ENCODE peak calls at places on chromosomes 5 and 9, in eight cellular contexts. M is COLO829; H is fibroblast of lung; Y is ACHN; V is effector memory CD8-positive, alpha-beta T cell; K is putamen; X is chondrocyte; E is AG04450. I is an unnamed sample.

GRCh38 chr9:13719410-13719809 is 439.9 kb upstream of the MPDZ start:
- DNase-seq in M (no peak), H (peak), Y (peak), V (no peak), K (no peak), X (no peak), E (no peak), I (no peak)

GRCh38 chr9:4774209-4774608 is 18.5 kb upstream of the RCL1 start:
- DNase-seq in M (no peak), H (no peak), Y (no peak), V (no peak), K (no peak), X (no peak), E (no peak), I (no peak)

GRCh38 chr9:98368366-98369065 is 113.1 kb upstream of the TBC1D2 start:
- DNase-seq in M (no peak), H (peak), Y (no peak), V (no peak), K (no peak), X (peak), E (no peak), I (no peak)

GRCh38 chr9:88653926-88654325 is 118.9 kb downstream of the NXNL2 start:
- DNase-seq in M (no peak), H (peak), Y (no peak), V (no peak), K (no peak), X (no peak), E (no peak), I (no peak)

GRCh38 chr9:99445377-99445891 is 223.4 kb downstream of the SEC61B start:
- DNase-seq in M (peak), H (peak), Y (peak), V (no peak), K (no peak), X (no peak), E (peak), I (no peak)

GRCh38 chr5:173395257-173395932 is 67.2 kb upstream of the STC2 start:
- DNase-seq in M (no peak), H (peak), Y (peak), V (no peak), K (no peak), X (no peak), E (peak), I (no peak)

GRCh38 chr9:115202960-115203751 is 85.2 kb upstream of the TNC start:
- DNase-seq in M (peak), H (peak), Y (no peak), V (no peak), K (no peak), X (no peak), E (peak), I (no peak)

GRCh38 chr9:137630684-137631083 is 11.9 kb downstream of the EHMT1 start:
- DNase-seq in M (no peak), H (no peak), Y (no peak), V (no peak), K (no peak), X (no peak), E (no peak), I (no peak)

GRCh38 chr9:110890416-110890815 is 147.9 kb downstream of the LPAR1 start:
- DNase-seq in M (peak), H (no peak), Y (no peak), V (no peak), K (no peak), X (no peak), E (no peak), I (no peak)

GRCh38 chr9:127458921-127459320 is 7.6 kb downstream of the LRSAM1 start:
- DNase-seq in M (no peak), H (no peak), Y (no peak), V (no peak), K (no peak), X (no peak), E (no peak), I (no peak)

GRCh38 chr5:100731768-100732167 is 171.3 kb downstream of the ST8SIA4 start:
- DNase-seq in M (no peak), H (no peak), Y (no peak), V (peak), K (no peak), X (no peak), E (no peak), I (no peak)

GRCh38 chr9:83986765-83987401 is 6.3 kb downstream of the RMI1 start:
- DNase-seq in M (no peak), H (peak), Y (no peak), V (no peak), K (no peak), X (no peak), E (no peak), I (no peak)

GRCh38 chr9:19174127-19174921 is 47.0 kb upstream of the PLIN2 start:
- DNase-seq in M (peak), H (peak), Y (peak), V (peak), K (no peak), X (no peak), E (peak), I (peak)

GRCh38 chr9:115275753-115276152 is 157.8 kb upstream of the TNC start:
- DNase-seq in M (no peak), H (no peak), Y (no peak), V (no peak), K (no peak), X (no peak), E (no peak), I (no peak)

GRCh38 chr9:6408320-6408719 is 4.7 kb upstream of the UHRF2 start:
- DNase-seq in M (no peak), H (no peak), Y (no peak), V (no peak), K (no peak), X (no peak), E (no peak), I (no peak)

GRCh38 chr9:105957830-105958229 is 263.5 kb downstream of the TMEM38B start:
- DNase-seq in M (no peak), H (no peak), Y (no peak), V (no peak), K (no peak), X (no peak), E (no peak), I (no peak)

GRCh38 chr5:2888520-2889060 is 137.1 kb upstream of the IRX2 start:
- DNase-seq in M (no peak), H (no peak), Y (no peak), V (no peak), K (no peak), X (peak), E (no peak), I (no peak)

GRCh38 chr5:81140942-81141341 is 92.2 kb upstream of the CKMT2 start:
- DNase-seq in M (no peak), H (peak), Y (no peak), V (no peak), K (no peak), X (no peak), E (peak), I (no peak)

GRCh38 chr5:146188358-146188757 is 5.9 kb upstream of the LARS1 start:
- DNase-seq in M (no peak), H (peak), Y (peak), V (no peak), K (no peak), X (no peak), E (peak), I (no peak)

GRCh38 chr5:158140120-158140778 is 281.3 kb upstream of the CLINT1 start:
- DNase-seq in M (no peak), H (peak), Y (no peak), V (no peak), K (no peak), X (no peak), E (no peak), I (no peak)

GRCh38 chr9:133955821-133956411 is 36.2 kb downstream of the VAV2 start:
- DNase-seq in M (no peak), H (peak), Y (no peak), V (peak), K (no peak), X (peak), E (no peak), I (no peak)

GRCh38 chr9:98080346-98080745 is 23.8 kb downstream of the NANS start:
- DNase-seq in M (no peak), H (peak), Y (no peak), V (no peak), K (no peak), X (no peak), E (no peak), I (no peak)

GRCh38 chr5:133236541-133236951 is 184.7 kb downstream of the HSPA4 start:
- DNase-seq in M (no peak), H (no peak), Y (no peak), V (no peak), K (no peak), X (no peak), E (no peak), I (no peak)

GRCh38 chr9:36765468-36766341 is 193.0 kb downstream of the MELK start:
- DNase-seq in M (peak), H (peak), Y (peak), V (peak), K (peak), X (no peak), E (no peak), I (peak)

GRCh38 chr5:24750356-24750755 is 105.6 kb upstream of the CDH10 start:
- DNase-seq in M (no peak), H (no peak), Y (no peak), V (no peak), K (no peak), X (no peak), E (no peak), I (no peak)

GRCh38 chr9:84609779-84610178 is 59.8 kb upstream of the NTRK2 start:
- DNase-seq in M (no peak), H (no peak), Y (no peak), V (no peak), K (no peak), X (no peak), E (no peak), I (no peak)

GRCh38 chr9:69357030-69357853 is 32.2 kb downstream of the ENTREP1 start:
- DNase-seq in M (no peak), H (no peak), Y (no peak), V (no peak), K (no peak), X (no peak), E (no peak), I (no peak)

GRCh38 chr9:128392302-128393152 is 21.4 kb downstream of the URM1 start:
- DNase-seq in M (no peak), H (no peak), Y (no peak), V (no peak), K (no peak), X (no peak), E (no peak), I (no peak)

GRCh38 chr9:85430659-85431370 is 310.9 kb downstream of the AGTPBP1 start:
- DNase-seq in M (no peak), H (peak), Y (no peak), V (no peak), K (peak), X (no peak), E (no peak), I (no peak)

GRCh38 chr5:1809416-1810035 is 8.3 kb downstream of the NDUFS6 start:
- DNase-seq in M (no peak), H (no peak), Y (no peak), V (no peak), K (no peak), X (no peak), E (no peak), I (no peak)

GRCh38 chr5:79772651-79773050 is 83.0 kb downstream of the CMYA5 start:
- DNase-seq in M (no peak), H (no peak), Y (peak), V (no peak), K (no peak), X (no peak), E (no peak), I (no peak)

GRCh38 chr5:1312993-1313833 is 18.3 kb upstream of the TERT start:
- DNase-seq in M (no peak), H (no peak), Y (no peak), V (peak), K (no peak), X (peak), E (no peak), I (peak)

GRCh38 chr5:103286622-103287021 is 28.1 kb downstream of the MACIR start:
- DNase-seq in M (no peak), H (no peak), Y (no peak), V (no peak), K (no peak), X (no peak), E (no peak), I (no peak)

GRCh38 chr5:61631438-61631941 is 299.4 kb downstream of the ZSWIM6 start:
- DNase-seq in M (peak), H (peak), Y (no peak), V (no peak), K (peak), X (no peak), E (no peak), I (no peak)

GRCh38 chr9:116644099-116644688 is 42.9 kb upstream of the TRIM32 start:
- DNase-seq in M (peak), H (peak), Y (no peak), V (no peak), K (no peak), X (no peak), E (peak), I (no peak)